ENCODE peak calls at places on chromosome 4, in nine cellular contexts. W, G, C, O, T, H, I, M and S are unnamed samples.

GRCh38 chr4:185165605-185166063 is 22.6 kb downstream of the SLC25A4 start:
- DNase-seq in W (no peak), M (peak), T (no peak), O (peak), G (peak), C (no peak), I (no peak), H (peak), S (no peak)

GRCh38 chr4:186634591-186635128 is 79.3 kb upstream of the MTNR1A start:
- DNase-seq in M (no peak), O (no peak), T (peak), I (no peak), G (no peak), C (no peak), W (no peak), H (no peak), S (no peak)

GRCh38 chr4:68021185-68021584 is 57.9 kb upstream of the TMPRSS11A start:
- DNase-seq in W (no peak), H (no peak), C (no peak), O (peak), M (peak), I (no peak), T (no peak), G (no peak), S (peak)

GRCh38 chr4:112739442-112739841 is 102.5 kb downstream of the LARP7 start:
- DNase-seq in W (no peak), C (no peak), M (no peak), O (no peak), I (no peak), G (no peak), H (no peak), T (no peak), S (no peak)

GRCh38 chr4:100287569-100287968 is 97.3 kb upstream of the DDIT4L start:
- DNase-seq in C (no peak), I (no peak), O (no peak), W (no peak), M (no peak), T (no peak), H (no peak), G (no peak), S (no peak)

GRCh38 chr4:41143721-41144379 is 70.5 kb downstream of the APBB2 start:
- DNase-seq in M (no peak), W (no peak), I (no peak), G (no peak), T (no peak), C (no peak), O (peak), H (no peak), S (no peak)

GRCh38 chr4:85488416-85488815 is 13.5 kb downstream of the ARHGAP24 start:
- DNase-seq in G (no peak), I (no peak), H (no peak), T (no peak), M (no peak), W (no peak), O (no peak), C (no peak), S (no peak)

GRCh38 chr4:82223715-82224114 is 150.1 kb downstream of the HNRNPD start:
- DNase-seq in I (no peak), W (no peak), M (no peak), C (no peak), T (no peak), O (peak), H (no peak), G (no peak), S (peak)

GRCh38 chr4:152616804-152617203 is 63.0 kb downstream of the TMEM154 start:
- DNase-seq in M (no peak), I (no peak), C (no peak), T (no peak), G (no peak), H (no peak), W (no peak), O (no peak), S (no peak)

DNA sequence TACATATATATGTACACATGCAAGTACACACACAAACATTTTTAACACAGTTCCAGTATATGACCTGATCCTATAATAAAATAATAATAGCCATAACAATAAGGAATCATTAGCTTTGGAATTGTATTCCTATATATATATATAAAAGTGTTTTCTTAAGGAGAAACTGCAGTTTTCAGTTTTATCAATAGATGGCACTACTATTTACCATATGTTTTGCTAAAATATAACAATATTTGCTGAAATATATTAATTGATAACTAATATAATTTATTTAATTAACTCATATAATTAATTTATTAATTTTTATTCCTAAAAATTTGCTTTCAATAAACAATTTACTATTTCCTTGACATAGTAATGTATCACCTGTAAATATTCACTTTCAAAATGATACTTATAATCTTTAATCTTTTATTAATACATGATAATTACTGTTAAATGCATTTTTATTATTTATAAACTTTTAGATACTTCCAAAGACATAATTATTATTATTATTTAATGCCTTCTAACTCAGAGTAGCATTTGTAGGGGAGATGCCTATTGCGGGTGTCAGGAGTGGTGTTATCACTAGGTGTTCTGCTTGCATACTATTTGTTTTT is 599.5 kb downstream of the FSTL5 start:
- DNase-seq in H (peak), C (no peak), T (no peak), I (no peak), M (peak), O (peak), W (peak), G (no peak), S (no peak)
- TF ChIP-seq CTCF in H (peak), C (no peak), T (no peak), I (peak), M (no peak), O (peak), W (peak), G (peak), S (no peak)

DNA sequence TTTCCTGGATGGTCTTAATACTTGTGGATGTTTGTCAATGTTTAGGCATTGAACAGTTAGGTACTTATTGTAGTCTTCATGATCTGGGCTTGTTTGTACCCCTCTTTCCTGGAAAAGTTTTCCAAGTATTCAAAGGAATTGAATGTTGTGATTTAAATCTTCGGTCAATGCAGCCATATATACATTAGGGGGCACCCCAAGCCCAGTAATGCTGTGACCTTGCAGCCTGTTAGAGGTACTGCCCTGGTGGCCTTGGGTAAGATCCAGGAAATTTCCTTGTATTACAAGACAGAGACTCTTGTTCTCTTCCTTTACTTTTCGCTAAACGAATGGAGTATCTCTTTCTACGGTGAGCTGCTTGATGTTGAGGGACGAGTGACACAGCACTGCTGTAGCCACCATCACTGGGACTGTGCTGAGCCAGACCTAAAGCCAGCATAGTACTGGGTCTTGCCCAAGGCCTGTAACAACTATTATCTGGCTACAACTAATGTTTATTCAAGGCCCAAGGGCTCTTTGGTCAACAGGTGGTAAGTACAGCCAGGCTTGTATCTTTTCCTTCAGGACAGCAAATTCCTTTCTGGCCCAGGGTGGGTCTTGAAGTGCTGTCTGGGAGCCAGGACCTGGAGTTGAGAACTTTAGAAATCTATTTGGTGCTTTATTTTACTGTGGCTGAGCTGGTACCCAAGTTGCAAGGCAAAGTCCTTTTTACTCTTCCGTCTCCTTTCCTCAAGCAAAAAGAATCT is 118.3 kb upstream of the ATOH1 start:
- DNase-seq in O (no peak), W (peak), I (peak), G (no peak), M (no peak), C (peak), H (no peak), T (no peak), S (no peak)
- TF ChIP-seq CTCF in O (no peak), W (no peak), I (peak), G (peak), M (no peak), C (peak), H (no peak), T (peak), S (no peak)

GRCh38 chr4:157204634-157205244 is 15.8 kb upstream of the GRIA2 start:
- DNase-seq in H (peak), W (peak), M (no peak), O (peak), G (peak), T (peak), C (peak), I (peak), S (peak)
- TF ChIP-seq CTCF in H (peak), W (peak), M (no peak), O (peak), G (peak), T (peak), C (peak), I (peak), S (peak)

GRCh38 chr4:1366371-1367229 is 19.6 kb downstream of the UVSSA start:
- DNase-seq in M (no peak), C (no peak), G (no peak), W (no peak), T (no peak), I (no peak), O (no peak), H (no peak), S (no peak)

GRCh38 chr4:1364748-1365147 is 17.7 kb downstream of the UVSSA start:
- DNase-seq in W (no peak), T (no peak), C (no peak), I (no peak), O (no peak), G (no peak), H (no peak), M (no peak), S (no peak)

GRCh38 chr4:1367230-1367935 is 20.4 kb downstream of the UVSSA start:
- DNase-seq in O (no peak), I (no peak), T (peak), H (no peak), W (no peak), C (no peak), G (no peak), M (no peak), S (no peak)

GRCh38 chr4:1364217-1364616 is 17.2 kb downstream of the UVSSA start:
- DNase-seq in T (no peak), O (no peak), M (no peak), H (no peak), G (no peak), C (no peak), I (no peak), W (no peak), S (no peak)

GRCh38 chr4:1365271-1366178 is 18.5 kb downstream of the UVSSA start:
- DNase-seq in I (no peak), C (no peak), H (no peak), G (no peak), W (no peak), T (no peak), M (no peak), O (no peak), S (no peak)
- TF ChIP-seq CTCF in I (no peak), C (peak), H (no peak), G (no peak), W (peak), T (no peak), M (no peak), O (no peak), S (peak)

GRCh38 chr4:75723117-75723801 is 1.1 kb upstream of the USO1 start:
- DNase-seq in G (no peak), I (no peak), O (peak), M (no peak), H (peak), W (no peak), C (peak), T (peak), S (peak)

GRCh38 chr4:75723802-75724065 is 643 bp upstream of the USO1 start:
- DNase-seq in H (no peak), T (no peak), O (no peak), I (no peak), G (no peak), C (no peak), M (no peak), W (no peak), S (no peak)

GRCh38 chr4:75724867-75725724 is 719 bp downstream of the USO1 start:
- DNase-seq in O (peak), T (peak), W (peak), I (peak), H (peak), C (peak), M (peak), G (peak), S (peak)

GRCh38 chr4:75722417-75722816 is 2.0 kb upstream of the USO1 start:
- DNase-seq in H (no peak), O (no peak), T (no peak), C (no peak), W (no peak), G (no peak), I (no peak), M (no peak), S (no peak)

DNA sequence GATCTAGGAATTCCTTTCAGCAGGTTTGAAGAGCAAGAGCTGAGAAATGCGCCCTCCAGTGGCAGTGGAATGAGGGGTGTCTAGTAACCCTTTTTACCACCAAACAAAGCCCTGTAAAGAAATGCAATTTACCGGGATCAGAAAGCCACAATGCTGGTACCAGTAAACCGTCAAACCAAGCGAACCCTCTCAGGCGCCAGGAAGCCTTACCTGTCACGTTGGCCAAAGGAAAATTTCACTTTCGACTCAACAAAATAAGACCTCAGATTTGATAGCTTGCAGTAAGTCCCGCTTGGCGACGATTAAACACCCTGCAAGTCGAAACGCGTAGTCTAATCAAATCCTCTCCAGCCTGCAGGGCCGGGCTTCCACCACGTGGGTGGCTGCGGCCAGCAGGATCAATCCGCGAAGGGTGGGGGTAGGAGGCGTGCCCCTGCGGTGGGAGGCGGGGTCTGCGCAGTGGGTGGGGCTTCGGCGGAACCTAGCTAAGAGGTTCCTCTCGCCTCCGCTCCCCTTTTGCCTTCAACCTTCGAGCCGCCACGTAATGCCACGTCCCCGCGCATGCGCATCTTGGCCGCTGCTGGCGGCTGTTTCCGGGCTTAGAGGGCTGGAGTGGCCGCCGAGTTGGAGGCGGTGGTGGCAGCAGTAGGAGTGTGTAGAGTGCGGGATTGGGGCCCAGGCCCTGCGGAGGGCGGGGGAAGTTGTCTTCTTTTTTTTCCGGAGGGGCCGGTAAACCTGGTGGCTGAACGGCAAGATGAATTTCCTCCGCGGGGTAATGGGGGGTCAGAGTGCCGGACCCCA is at the start of gene USO1:
- DNase-seq in I (peak), M (peak), O (peak), C (peak), G (peak), H (peak), T (peak), W (peak), S (peak)
- TF ChIP-seq CTCF in I (peak), M (peak), O (peak), C (peak), G (peak), H (peak), T (peak), W (peak), S (peak)

GRCh38 chr4:71300362-71300761 is 38.5 kb upstream of the SLC4A4 start:
- DNase-seq in G (no peak), T (no peak), O (no peak), I (no peak), M (no peak), H (no peak), W (peak), C (no peak), S (no peak)
- TF ChIP-seq CTCF in G (no peak), T (no peak), O (no peak), I (no peak), M (no peak), H (no peak), W (no peak), C (no peak), S (no peak)